ENCODE peak calls at places on chromosomes 7 and 10, in six cellular contexts. X is esophagus squamous epithelium; J is hypothalamus; W is activated effector memory CD4-positive, alpha-beta T cell treated with anti-CD3 and anti-CD28 coated beads, Interleukin-2, amount 50 U/mL, for 16 hours; I is skeletal muscle cell; Y is cardiac muscle cell. H is an unnamed sample.

GRCh38 chr10:93812664-93813338 is 55.1 kb downstream of the LGI1 start:
- DNase-seq in W (no peak), J (no peak), Y (no peak), X (no peak), I (no peak), H (no peak)

GRCh38 chr7:90666186-90666585 is 70.1 kb downstream of the CDK14 start:
- DNase-seq in I (no peak), X (no peak), Y (peak; percentile 96), W (no peak), J (no peak), H (no peak)

GRCh38 chr7:82284936-82285519 is 158.5 kb downstream of the CACNA2D1 start:
- DNase-seq in I (no peak), W (no peak), Y (no peak), X (no peak), J (no peak), H (no peak)

GRCh38 chr7:16747095-16747494 is 6.5 kb upstream of the TSPAN13 start:
- DNase-seq in I (no peak), X (no peak), J (no peak), Y (peak; percentile 58), W (no peak), H (no peak)

GRCh38 chr10:126511917-126512487 is 123.7 kb upstream of the ADAM12 start:
- DNase-seq in Y (peak; percentile 21), J (no peak), X (no peak), W (no peak), I (no peak), H (no peak)

GRCh38 chr10:92816106-92816505 is 32.2 kb upstream of the EXOC6 start:
- DNase-seq in X (no peak), J (no peak), W (no peak), Y (peak; percentile 66), I (no peak), H (no peak)

GRCh38 chr7:131518626-131519025 is 37.8 kb downstream of the PODXL start:
- DNase-seq in I (no peak), J (no peak), X (no peak), W (no peak), Y (no peak), H (no peak)

GRCh38 chr7:140403878-140404564 is at the start of gene RAB19:
- DNase-seq in I (no peak), Y (no peak), X (no peak), W (peak; percentile 80), J (no peak), H (peak; percentile 75)

GRCh38 chr10:55144001-55144400 is 343.0 kb upstream of the PCDH15 start:
- DNase-seq in J (no peak), Y (no peak), W (no peak), I (no peak), X (no peak), H (no peak)

GRCh38 chr10:34252111-34252510 is 563.0 kb downstream of the PARD3 start:
- DNase-seq in W (no peak), J (no peak), X (no peak), I (no peak), Y (peak; percentile 34), H (no peak)

GRCh38 chr7:30848121-30848855 is 63.4 kb upstream of the AQP1 start:
- DNase-seq in X (no peak), Y (no peak), J (no peak), I (no peak), W (no peak), H (no peak)

GRCh38 chr10:73858013-73858708 is 16.2 kb downstream of the CAMK2G start:
- DNase-seq in X (no peak), J (no peak), Y (no peak), I (no peak), W (no peak), H (no peak)

GRCh38 chr10:27030060-27030459 is 70.2 kb downstream of the ANKRD26 start:
- DNase-seq in X (no peak), J (no peak), W (no peak), I (no peak), Y (no peak), H (no peak)

GRCh38 chr10:94115725-94116124 is 122.0 kb downstream of the PLCE1 start:
- DNase-seq in X (no peak), I (no peak), Y (no peak), W (no peak), J (no peak), H (no peak)

GRCh38 chr7:2173184-2173827 is 59.4 kb downstream of the MAD1L1 start:
- DNase-seq in J (no peak), I (no peak), W (no peak), Y (no peak), X (no peak), H (no peak)

GRCh38 chr7:131498237-131498885 is 58.1 kb downstream of the PODXL start:
- DNase-seq in X (no peak), I (no peak), W (no peak), Y (peak; percentile 55), J (no peak), H (no peak)

GRCh38 chr10:78258303-78259030 is 224.8 kb downstream of the RPS24 start:
- DNase-seq in W (no peak), J (no peak), X (no peak), Y (no peak), I (no peak), H (no peak)

GRCh38 chr7:81173766-81174281 is 255.0 kb upstream of the SEMA3C start:
- DNase-seq in Y (peak; percentile 88), W (no peak), I (peak; percentile 62), X (no peak), J (no peak), H (no peak)

GRCh38 chr7:71735961-71736556 is 604.1 kb downstream of the GALNT17 start:
- DNase-seq in Y (peak; percentile 71), X (no peak), J (peak; percentile 10), W (peak; percentile 74), I (peak; percentile 23), H (peak; percentile 54)

GRCh38 chr10:79392020-79392398 is 44.7 kb downstream of the PPIF start:
- DNase-seq in X (no peak), Y (no peak), W (peak; percentile 27), J (no peak), I (no peak), H (peak; percentile 6)

GRCh38 chr7:51009716-51010496 is 227.2 kb upstream of the GRB10 start:
- DNase-seq in W (no peak), I (no peak), J (no peak), Y (peak; percentile 61), X (no peak), H (no peak)

GRCh38 chr7:34759477-34760125 is 101.6 kb downstream of the NPSR1 start:
- DNase-seq in J (no peak), Y (peak; percentile 66), I (no peak), W (no peak), X (no peak), H (no peak)

GRCh38 chr7:30091431-30092386 is 43.1 kb upstream of the MTURN start:
- DNase-seq in W (no peak), I (peak; percentile 71), J (no peak), Y (peak; percentile 88), X (no peak), H (no peak)

GRCh38 chr10:36450385-36450784 is 675.0 kb upstream of the ANKRD30A start:
- DNase-seq in J (no peak), X (no peak), W (no peak), I (no peak), Y (peak; percentile 89), H (no peak)

H was measured in transverse colon.